ENCODE peak calls at places on chromosomes 7 and 10, in six cellular contexts. V, K, J, R, A and B are unnamed samples.

GRCh38 chr7:90726623-90727022 is 130.5 kb downstream of the CDK14 start:
- DNase-seq in V (peak), K (no peak), J (no peak), R (no peak), A (no peak), B (no peak)

GRCh38 chr7:6375346-6376101 is 72.2 kb downstream of the DAGLB start:
- DNase-seq in V (peak), K (no peak), J (no peak), R (no peak), A (no peak), B (peak)

GRCh38 chr10:62278461-62278910 is 9.8 kb upstream of the RTKN2 start:
- DNase-seq in V (peak), K (no peak), J (no peak), R (no peak), A (peak), B (no peak)

GRCh38 chr7:47967708-47968107 is 11.7 kb downstream of the HUS1 start:
- DNase-seq in V (no peak), K (no peak), J (no peak), R (no peak), A (peak), B (no peak)

GRCh38 chr7:3065724-3066143 is 22.1 kb upstream of the CARD11 start:
- DNase-seq in V (peak), K (peak), J (peak), R (peak), A (no peak), B (peak)

GRCh38 chr7:99243751-99244337 is 28.8 kb upstream of the MYH16 start:
- DNase-seq in V (no peak), K (no peak), J (no peak), R (no peak), A (no peak), B (no peak)

GRCh38 chr7:70456729-70457128 is 675.2 kb upstream of the GALNT17 start:
- DNase-seq in V (no peak), K (no peak), J (no peak), R (no peak), A (no peak), B (peak)

GRCh38 chr7:47037607-47038006 is 544.3 kb downstream of the TNS3 start:
- DNase-seq in V (no peak), K (no peak), J (no peak), R (no peak), A (no peak), B (no peak)

GRCh38 chr10:121131426-121132277 is 280.5 kb downstream of the WDR11 start:
- DNase-seq in V (no peak), K (no peak), J (no peak), R (no peak), A (no peak), B (no peak)

GRCh38 chr7:73851410-73852338 is 9.3 kb upstream of the TMEM270 start:
- DNase-seq in V (peak), K (no peak), J (no peak), R (no peak), A (peak), B (no peak)

DNA sequence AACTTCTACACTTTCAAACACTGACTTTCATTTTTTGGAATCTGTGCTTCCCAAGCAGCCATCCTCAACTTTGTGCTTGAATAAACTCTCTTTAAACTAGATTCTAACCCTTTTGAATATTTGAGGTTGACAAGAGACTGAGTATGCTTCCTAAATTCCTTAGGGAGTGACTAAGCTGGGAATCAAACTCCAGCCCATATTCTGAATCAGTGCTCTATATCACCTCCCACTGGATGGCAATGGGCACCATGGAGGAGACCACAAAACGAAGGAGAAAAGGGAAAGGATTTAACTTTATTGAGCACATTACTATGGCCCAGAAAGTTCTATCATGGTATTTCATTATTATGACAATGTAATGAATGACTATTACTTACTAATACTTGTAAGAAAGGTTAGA is 17.2 kb upstream of the SLC26A4 start:
- DNase-seq in V (peak), K (no peak), J (no peak), R (no peak), A (peak), B (no peak)
- TF ChIP-seq CTCF in V (peak), K (no peak), J (no peak), R (no peak), A (peak), B (peak)

DNA sequence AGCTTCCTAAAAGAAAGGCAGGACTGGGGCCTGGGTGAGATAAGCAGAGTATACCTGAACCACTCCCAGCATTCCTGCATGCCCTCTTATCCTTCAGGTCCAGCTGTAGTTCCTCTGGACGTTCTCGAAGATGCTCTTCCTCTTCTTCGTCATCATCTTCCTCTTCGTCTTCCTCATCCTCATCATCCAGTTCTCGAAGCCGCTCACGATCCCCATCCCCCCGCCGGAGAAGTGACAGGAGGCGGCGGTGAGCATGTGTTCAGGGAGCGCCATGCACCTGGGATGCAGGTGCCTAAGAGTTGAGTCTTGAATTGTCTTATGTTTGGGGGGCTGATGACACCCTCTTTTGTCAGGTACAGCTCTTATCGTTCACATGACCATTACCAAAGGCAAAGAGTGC is 3.9 kb upstream of the NOLC1 start:
- DNase-seq in V (no peak), K (no peak), J (no peak), R (no peak), A (no peak), B (no peak)
- TF ChIP-seq CTCF in V (no peak), K (no peak), J (no peak), R (no peak), A (no peak), B (no peak)

GRCh38 chr7:105281966-105282365 is 106.8 kb downstream of the SRPK2 start:
- DNase-seq in V (no peak), K (no peak), J (no peak), R (no peak), A (no peak), B (no peak)

GRCh38 chr7:105279688-105280007 is 109.1 kb downstream of the SRPK2 start:
- DNase-seq in V (no peak), K (no peak), J (no peak), R (no peak), A (no peak), B (no peak)

GRCh38 chr7:105278973-105279687 is 109.6 kb downstream of the SRPK2 start:
- DNase-seq in V (no peak), K (no peak), J (no peak), R (no peak), A (no peak), B (no peak)

GRCh38 chr7:105278565-105278964 is 110.2 kb downstream of the SRPK2 start:
- DNase-seq in V (no peak), K (no peak), J (no peak), R (no peak), A (no peak), B (no peak)

GRCh38 chr7:105277341-105277740 is 111.4 kb downstream of the SRPK2 start:
- DNase-seq in V (peak), K (no peak), J (no peak), R (no peak), A (no peak), B (no peak)
- TF ChIP-seq CTCF in V (no peak), K (no peak), J (no peak), R (no peak), A (no peak), B (no peak)

DNA sequence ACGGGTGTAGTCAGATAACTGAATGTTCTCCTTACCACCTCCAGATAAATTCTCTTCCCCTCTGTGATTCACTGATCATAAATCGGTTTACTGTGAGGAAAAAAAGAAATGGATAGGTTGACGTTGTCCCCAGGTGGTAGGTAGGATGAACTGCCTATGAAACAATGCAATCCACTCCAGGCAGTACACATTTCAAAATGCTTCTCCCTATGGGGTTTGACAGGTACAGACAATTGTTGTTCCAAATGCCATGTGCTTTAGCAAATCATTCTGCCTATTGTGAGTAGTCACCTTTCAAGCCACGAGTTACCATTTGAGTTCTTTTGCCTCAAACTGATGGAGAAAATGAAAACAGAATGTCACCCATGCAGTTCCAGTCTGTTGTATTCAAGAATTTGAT is 21.8 kb downstream of the VIM start:
- DNase-seq in V (peak), K (no peak), J (no peak), R (no peak), A (no peak), B (no peak)
- TF ChIP-seq CTCF in V (peak), K (peak), J (peak), R (peak), A (peak), B (peak)

GRCh38 chr10:64277536-64277935 is 756.3 kb downstream of the REEP3 start:
- DNase-seq in V (no peak), K (no peak), J (no peak), R (no peak), A (no peak), B (no peak)

GRCh38 chr10:64275774-64276173 is 754.6 kb downstream of the REEP3 start:
- DNase-seq in V (no peak), K (no peak), J (no peak), R (no peak), A (no peak), B (no peak)

GRCh38 chr10:64271508-64271907 is 750.3 kb downstream of the REEP3 start:
- DNase-seq in V (no peak), K (no peak), J (no peak), R (no peak), A (no peak), B (no peak)

DNA sequence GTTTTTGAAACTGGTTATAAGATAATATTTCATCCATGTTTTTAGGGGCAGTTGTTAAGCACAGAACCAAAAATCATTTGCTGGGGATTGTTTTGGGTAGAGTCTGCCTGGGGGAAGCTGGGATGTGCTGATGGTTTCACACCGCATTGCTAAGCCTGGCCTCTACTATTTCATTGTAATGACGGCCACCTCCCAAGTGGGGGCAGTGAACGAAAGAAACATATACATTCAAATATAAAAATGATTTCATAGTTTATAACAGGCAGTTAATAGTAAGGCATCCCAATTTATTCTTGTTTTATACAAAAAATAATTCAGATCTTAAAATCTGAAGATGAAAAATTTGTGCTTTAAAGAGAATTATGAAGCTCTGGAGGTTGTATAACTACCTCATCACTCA is 750.8 kb downstream of the REEP3 start:
- DNase-seq in V (no peak), K (no peak), J (no peak), R (no peak), A (no peak), B (no peak)
- TF ChIP-seq CTCF in V (no peak), K (peak), J (no peak), R (no peak), A (no peak), B (peak)

GRCh38 chr10:12348870-12349627 is at the start of gene CAMK1D:
- DNase-seq in V (peak), K (peak), J (peak), R (peak), A (no peak), B (peak)
- TF ChIP-seq CTCF in V (no peak), K (peak), J (no peak), R (peak), A (peak), B (peak)

GRCh38 chr10:42422911-42423310 is 215.5 kb downstream of the ZNF33B start:
- DNase-seq in V (no peak), K (no peak), J (no peak), R (no peak), A (no peak), B (no peak)
- TF ChIP-seq CTCF in V (no peak), K (no peak), J (no peak), R (no peak), A (no peak), B (no peak)

GRCh38 chr10:103828587-103829186 is 26.7 kb downstream of the SH3PXD2A start:
- DNase-seq in V (no peak), K (no peak), J (no peak), R (no peak), A (no peak), B (peak)
- TF ChIP-seq CTCF in V (no peak), K (no peak), J (no peak), R (no peak), A (no peak), B (no peak)

DNA sequence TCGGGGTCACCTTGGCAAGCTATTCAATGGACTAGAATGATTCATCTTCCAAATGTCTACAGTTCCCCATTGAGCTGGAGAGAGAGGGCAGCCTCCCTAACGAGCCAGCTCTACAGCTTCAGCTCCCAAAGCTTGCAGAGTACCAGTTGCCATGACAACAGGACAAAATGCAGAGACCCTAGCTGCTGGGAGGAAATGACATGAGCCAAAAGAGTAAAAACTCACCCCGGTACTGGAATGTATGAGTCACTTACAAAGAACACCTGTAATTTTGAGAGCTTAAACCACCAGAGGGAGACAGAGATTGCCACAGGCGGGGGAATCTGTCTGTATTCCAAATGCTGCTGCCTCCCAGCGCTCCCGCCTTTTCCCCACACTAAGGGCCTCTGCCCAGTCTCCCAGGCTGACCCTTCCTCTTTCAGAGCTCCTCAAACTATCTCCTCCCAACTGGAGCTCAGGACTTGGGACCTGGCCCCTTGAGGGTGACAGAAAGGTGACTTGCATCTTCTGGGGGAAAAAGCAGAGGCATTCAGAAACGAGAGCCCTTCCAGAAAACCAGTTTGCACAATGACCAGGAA is 95.5 kb downstream of the CUL2 start:
- DNase-seq in V (peak), K (peak), J (peak), R (no peak), A (no peak), B (peak)
- TF ChIP-seq CTCF in V (peak), K (peak), J (peak), R (peak), A (peak), B (peak)

GRCh38 chr7:130732980-130733865 is 784 bp downstream of the KLF14 start:
- DNase-seq in V (no peak), K (peak), J (peak), R (peak), A (no peak), B (no peak)
- TF ChIP-seq CTCF in V (no peak), K (peak), J (no peak), R (peak), A (no peak), B (no peak)